ENCODE peak calls at places on chromosomes 16 and 17, in six cellular contexts. T is GM23248, N is neural progenitor cell, R is GM23338, L is PC-3, Y is MM.1S. O is an unnamed sample. For H3F3A, the result is how much of the 10 kb centered on the place peaks cover.

GRCh38 chr16:19215705-19216104 is 47.7 kb downstream of the SYT17 start:
- DNase-seq in T (no peak), N (no peak), R (no peak), L (no peak), Y (no peak), O (no peak)

GRCh38 chr16:47463771-47464624 is 2.9 kb downstream of the PHKB start:
- DNase-seq in T (no peak), N (peak), R (no peak), L (no peak), Y (no peak), O (no peak)

GRCh38 chr16:53546988-53547391 is 44.0 kb upstream of the AKTIP start:
- DNase-seq in T (no peak), N (peak), R (peak), L (peak), Y (no peak), O (no peak)

GRCh38 chr17:62366191-62366590 is 14.2 kb upstream of the EFCAB3 start:
- DNase-seq in T (no peak), N (no peak), R (no peak), L (no peak), Y (no peak), O (no peak)

GRCh38 chr16:3589991-3590701 is 12.9 kb upstream of the NLRC3 start:
- DNase-seq in T (no peak), N (no peak), R (no peak), L (no peak), Y (no peak), O (no peak)

GRCh38 chr17:10050597-10051101 is 145.6 kb upstream of the RCVRN start:
- DNase-seq in T (peak), N (no peak), R (no peak), L (no peak), Y (peak), O (no peak)

GRCh38 chr16:85491798-85492616 is 121.1 kb upstream of the GSE1 start:
- DNase-seq in T (peak), N (no peak), R (peak), L (peak), Y (no peak), O (peak)

GRCh38 chr17:15081008-15081407 is 184.1 kb downstream of the PMP22 start:
- DNase-seq in T (no peak), N (peak), R (peak), L (no peak), Y (no peak), O (no peak)

GRCh38 chr16:88309905-88310259 is 72.9 kb upstream of the ZNF469 start:
- DNase-seq in T (no peak), N (no peak), R (no peak), L (peak), Y (no peak), O (no peak)

GRCh38 chr16:30941600-30942420 is 7.1 kb upstream of the ORAI3 start:
- DNase-seq in T (peak), N (peak), R (peak), L (peak), Y (peak), O (peak)

GRCh38 chr16:72753883-72754282 is 294.0 kb downstream of the ZFHX3 start:
- DNase-seq in T (no peak), N (no peak), R (no peak), L (no peak), Y (no peak), O (no peak)

GRCh38 chr17:9798724-9799123 is 7.3 kb upstream of the DHRS7C start:
- DNase-seq in T (no peak), N (no peak), R (no peak), L (peak), Y (no peak), O (no peak)

GRCh38 chr16:2163211-2163881 is 7.8 kb downstream of the TRAF7 start:
- DNase-seq in T (no peak), N (no peak), R (no peak), L (peak), Y (no peak), O (peak)

GRCh38 chr17:35537569-35538209 is at the start of gene SLFN12L:
- DNase-seq in T (no peak), N (no peak), R (no peak), L (no peak), Y (peak), O (no peak)

GRCh38 chr16:84339766-84340165 is 28.6 kb upstream of the ATP2C2 start:
- DNase-seq in T (no peak), N (no peak), R (no peak), L (no peak), Y (no peak), O (no peak)

GRCh38 chr16:4200000-4200780 is 41.7 kb downstream of the SRL start:
- DNase-seq in T (peak), N (peak), R (peak), L (peak), Y (peak), O (peak)

GRCh38 chr16:67149276-67150057 is 1.3 kb downstream of the B3GNT9 start:
- DNase-seq in T (no peak), N (no peak), R (peak), L (no peak), Y (no peak), O (no peak)

GRCh38 chr16:4309833-4310266 is 6.0 kb upstream of the GLIS2 start:
- DNase-seq in T (peak), N (peak), R (peak), L (peak), Y (peak), O (peak)

GRCh38 chr17:17180741-17181525 is 25.2 kb downstream of the PLD6 start:
- DNase-seq in T (no peak), N (no peak), R (no peak), L (no peak), Y (no peak), O (no peak)

GRCh38 chr16:674968-675883 is at the start of gene RHBDL1:
- DNase-seq in T (peak), N (peak), R (peak), L (no peak), Y (no peak), O (no peak)

GRCh38 chr16:50152807-50153647 is at the start of gene TENT4B:
- DNase-seq in T (peak), N (peak), R (peak), L (peak), Y (peak), O (peak)

GRCh38 chr17:49360796-49361128 is 1.3 kb downstream of the ZNF652 start:
- DNase-seq in T (no peak), N (peak), R (no peak), L (no peak), Y (no peak), O (peak)
- H3K27ac ChIP-seq in T (peak), N (no peak), R (no peak), L (peak), Y (peak), O (peak)

GRCh38 chr17:33039874-33040273 is 48.2 kb downstream of the SPACA3 start:
- DNase-seq in T (peak), N (no peak), R (no peak), L (peak), Y (no peak), O (no peak)

GRCh38 chr17:33033176-33033575 is 41.5 kb downstream of the SPACA3 start:
- DNase-seq in T (no peak), N (no peak), R (no peak), L (no peak), Y (no peak), O (no peak)

GRCh38 chr17:33038740-33039139 is 47.1 kb downstream of the SPACA3 start:
- DNase-seq in T (peak), N (peak), R (peak), L (peak), Y (no peak), O (no peak)
- H3F3A ChIP-seq in T (under half), N (under half), R (under half), L (under half), Y (under half), O (under half)

GRCh38 chr17:74430385-74430705 is 1.5 kb upstream of the GPRC5C start:
- DNase-seq in T (no peak), N (no peak), R (no peak), L (no peak), Y (no peak), O (no peak)

GRCh38 chr17:74430706-74431567 is 951 bp upstream of the GPRC5C start:
- DNase-seq in T (peak), N (peak), R (peak), L (peak), Y (no peak), O (peak)

GRCh38 chr17:74432484-74433391 is 850 bp downstream of the GPRC5C start:
- DNase-seq in T (no peak), N (peak), R (peak), L (peak), Y (no peak), O (no peak)

GRCh38 chr17:74433421-74434121 is 1.7 kb downstream of the GPRC5C start:
- DNase-seq in T (no peak), N (peak), R (peak), L (peak), Y (no peak), O (no peak)

DNA sequence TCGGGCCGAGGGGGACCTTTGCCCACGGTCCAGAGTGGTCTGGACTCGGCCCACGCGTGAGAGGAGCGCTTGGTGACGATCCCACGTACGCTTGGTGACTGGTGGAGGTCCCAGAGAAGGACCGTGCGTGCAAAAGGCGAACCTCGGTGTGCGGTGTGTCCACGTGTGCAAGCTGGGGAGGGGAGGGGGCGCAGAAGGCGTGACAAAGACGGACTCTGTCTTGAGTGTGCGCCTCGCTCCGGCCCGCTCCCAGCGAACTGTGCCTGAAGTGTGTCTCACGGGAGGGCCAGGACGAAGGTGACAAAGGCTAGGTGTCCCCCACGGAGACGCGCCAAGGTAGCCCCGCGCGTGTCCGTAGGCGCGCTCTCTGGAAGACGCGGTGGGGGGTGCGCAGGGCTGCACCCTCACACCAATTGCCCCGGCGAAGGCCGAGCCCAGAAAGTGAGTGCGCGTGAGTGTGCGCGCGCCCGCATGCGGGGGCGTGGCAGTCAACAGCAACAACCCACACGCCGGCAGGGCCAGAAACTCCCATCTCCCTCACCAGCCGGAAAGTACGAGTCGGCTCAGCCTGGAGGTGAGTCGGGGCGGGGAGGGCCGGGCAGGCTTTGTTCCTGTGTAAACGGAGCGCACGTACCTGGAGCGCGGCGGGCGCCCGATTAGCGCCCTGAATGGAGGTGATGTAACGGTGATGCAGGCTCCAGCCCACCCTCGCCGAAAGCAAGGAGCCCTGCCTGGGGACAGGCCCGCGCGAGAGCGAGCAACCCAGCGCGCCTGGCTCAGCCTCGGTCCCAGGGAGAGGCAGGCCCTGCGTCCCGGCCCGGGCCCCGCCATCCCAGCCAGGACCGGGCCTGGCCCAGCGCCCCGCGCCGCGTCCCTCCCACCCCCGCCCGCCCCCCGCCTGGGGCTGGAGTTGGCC is at the start of gene GPRC5C:
- DNase-seq in T (peak), N (peak), R (peak), L (peak), Y (no peak), O (peak)
- TF ChIP-seq EZH2 in T (peak), N (peak), R (no peak), L (no peak), Y (no peak), O (no peak)

GRCh38 chr17:49021768-49022103 is 24.6 kb downstream of the IGF2BP1 start:
- DNase-seq in T (no peak), N (no peak), R (no peak), L (no peak), Y (no peak), O (no peak)

GRCh38 chr17:49021095-49021767 is 24.0 kb downstream of the IGF2BP1 start:
- DNase-seq in T (peak), N (no peak), R (peak), L (no peak), Y (no peak), O (no peak)

GRCh38 chr17:49024523-49024922 is 27.3 kb downstream of the IGF2BP1 start:
- DNase-seq in T (no peak), N (no peak), R (no peak), L (no peak), Y (no peak), O (no peak)

GRCh38 chr17:49020609-49021008 is 23.4 kb downstream of the IGF2BP1 start:
- DNase-seq in T (no peak), N (no peak), R (no peak), L (no peak), Y (no peak), O (no peak)

DNA sequence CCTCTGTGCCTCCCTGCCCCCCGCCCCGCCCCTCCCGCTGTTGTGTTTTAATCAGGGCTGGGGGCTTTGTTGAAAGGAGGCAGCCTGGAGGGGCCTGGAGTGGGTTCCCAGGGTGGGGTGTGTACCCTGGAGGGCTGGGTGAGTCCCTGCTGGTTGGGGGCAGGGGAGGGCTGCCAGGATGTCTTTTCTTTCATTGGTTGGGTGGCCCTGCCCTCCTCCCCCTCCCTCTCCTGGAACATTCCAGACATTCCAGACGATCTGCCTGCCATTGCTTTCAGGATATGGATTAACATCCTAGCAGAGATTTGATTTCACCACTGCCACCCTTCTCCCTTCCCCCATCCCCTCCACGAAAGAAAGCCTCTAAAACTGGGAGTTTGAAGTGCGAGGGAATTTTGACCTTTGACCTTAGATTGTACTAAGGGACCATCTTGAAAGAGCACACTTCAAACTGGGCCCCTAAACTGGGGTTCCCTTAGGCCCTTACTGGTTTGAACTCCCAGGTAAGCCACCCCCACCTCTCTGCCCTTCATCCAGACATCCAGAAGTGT is 25.3 kb downstream of the IGF2BP1 start:
- DNase-seq in T (no peak), N (peak), R (peak), L (peak), Y (no peak), O (no peak)
- H3K27ac ChIP-seq in T (peak), N (peak), R (peak), L (no peak), Y (no peak), O (peak)

GRCh38 chr17:64503821-64504768 is 2.0 kb downstream of the DDX5 start:
- DNase-seq in T (peak), N (no peak), R (no peak), L (no peak), Y (no peak), O (no peak)

GRCh38 chr17:64502021-64502420 is 4.1 kb downstream of the DDX5 start:
- DNase-seq in T (peak), N (no peak), R (no peak), L (no peak), Y (no peak), O (no peak)

GRCh38 chr17:64500923-64501765 is 4.3 kb upstream of the POLG2 start:
- DNase-seq in T (peak), N (no peak), R (no peak), L (no peak), Y (no peak), O (no peak)

GRCh38 chr17:64503341-64503740 is 2.7 kb downstream of the DDX5 start:
- DNase-seq in T (peak), N (no peak), R (no peak), L (no peak), Y (no peak), O (no peak)

DNA sequence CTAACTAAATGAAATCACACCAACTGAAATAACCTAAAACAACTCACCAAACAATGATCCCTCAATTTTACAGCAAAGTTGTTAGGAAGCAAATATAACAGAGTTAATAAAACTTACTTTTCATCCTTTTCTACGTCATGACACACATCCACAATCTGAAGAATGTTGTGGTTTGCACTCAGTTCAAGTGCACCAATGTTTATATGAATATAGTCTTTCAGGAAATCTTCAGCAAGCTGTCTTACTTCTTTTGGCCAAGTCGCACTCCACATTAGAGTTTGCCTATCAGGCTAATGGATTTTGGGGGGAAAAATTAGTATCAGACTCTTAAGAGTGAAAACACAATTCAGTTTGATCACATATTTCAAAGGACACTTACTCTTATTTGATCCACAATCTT is 3.3 kb downstream of the DDX5 start:
- DNase-seq in T (peak), N (no peak), R (no peak), L (no peak), Y (no peak), O (no peak)
- H3F3A ChIP-seq in T (half or more), N (half or more), R (half or more), L (half or more), Y (half or more), O (half or more)

DNA sequence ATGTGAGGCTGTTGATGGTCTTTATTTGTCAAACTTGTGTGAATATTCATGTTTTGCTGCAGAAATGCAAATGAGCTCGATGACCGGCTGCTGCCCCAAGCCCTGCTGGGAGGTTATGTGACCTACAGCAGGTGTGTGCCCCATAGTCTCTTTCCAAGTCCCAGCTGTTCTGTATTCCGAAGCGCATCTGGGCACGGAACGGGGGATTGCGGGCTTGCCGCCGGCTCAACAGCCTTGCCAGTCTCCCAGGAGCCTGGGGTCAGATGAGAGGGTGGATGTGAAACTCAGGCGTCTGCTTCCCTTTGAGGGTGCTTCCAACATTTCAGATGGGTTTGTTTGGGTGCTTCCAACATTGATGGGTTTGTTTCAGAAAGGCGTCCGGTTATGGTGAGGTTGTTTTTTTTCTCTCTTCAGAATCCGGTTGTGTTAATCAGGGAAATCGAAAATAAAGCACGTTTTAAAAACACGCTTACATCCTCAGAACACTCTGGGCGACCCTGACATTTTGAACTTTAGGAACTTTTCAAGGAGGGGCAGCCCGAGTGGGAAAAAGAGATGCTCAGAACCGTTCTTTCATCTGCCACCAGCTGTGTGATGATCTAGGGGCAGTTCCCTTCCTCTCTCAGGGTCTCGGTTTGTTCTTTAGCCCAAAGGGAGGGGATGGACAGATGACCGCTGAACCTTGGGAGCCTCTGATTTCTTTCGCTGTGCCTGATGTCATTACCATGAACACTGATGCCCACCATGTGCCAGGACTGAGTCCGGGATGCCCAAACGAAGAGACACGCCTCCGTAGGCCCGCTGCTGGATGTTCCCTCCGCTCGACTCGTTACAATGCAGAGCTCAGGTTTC is 47.8 kb upstream of the AMZ2 start:
- DNase-seq in T (no peak), N (peak), R (peak), L (no peak), Y (no peak), O (no peak)
- TF ChIP-seq EZH2 in T (peak), N (no peak), R (peak), L (no peak), Y (no peak), O (no peak)

DNA sequence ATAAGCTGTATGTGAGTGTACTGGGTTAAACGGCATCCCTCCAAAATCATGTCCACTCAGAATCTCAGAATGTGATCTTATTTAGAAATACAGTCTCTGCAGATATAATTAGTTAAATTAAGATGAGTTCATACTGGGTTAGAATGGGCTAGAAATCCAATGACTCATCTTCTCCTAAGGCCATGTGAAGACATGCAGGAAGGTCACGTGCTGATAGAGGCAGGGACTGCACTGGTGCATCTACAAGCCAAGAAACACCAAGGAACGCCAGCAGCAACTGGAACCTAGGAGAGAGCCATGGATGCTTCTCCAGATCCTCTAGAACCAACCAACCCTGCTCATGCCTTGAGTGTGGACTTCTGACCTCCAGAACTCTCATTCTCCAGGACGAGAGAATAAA is 241.0 kb downstream of the XYLT1 start:
- DNase-seq in T (peak), N (no peak), R (no peak), L (no peak), Y (no peak), O (no peak)
- H3K27ac ChIP-seq in T (no peak), N (no peak), R (no peak), L (no peak), Y (no peak), O (no peak)

GRCh38 chr17:1002412-1002753 is 5.5 kb downstream of the TIMM22 start:
- DNase-seq in T (peak), N (no peak), R (no peak), L (no peak), Y (no peak), O (no peak)
- H3F3A ChIP-seq in T (under half), N (under half), R (under half), L (under half), Y (under half), O (under half)

GRCh38 chr17:82805254-82805653 is 34.6 kb downstream of the ZNF750 start:
- DNase-seq in T (no peak), N (no peak), R (no peak), L (no peak), Y (no peak), O (no peak)

GRCh38 chr17:82803606-82804005 is 36.2 kb downstream of the ZNF750 start:
- DNase-seq in T (no peak), N (no peak), R (no peak), L (no peak), Y (no peak), O (no peak)

GRCh38 chr17:82803185-82803584 is 36.6 kb downstream of the ZNF750 start:
- DNase-seq in T (no peak), N (no peak), R (no peak), L (no peak), Y (no peak), O (no peak)

GRCh38 chr17:82805823-82806222 is 34.0 kb downstream of the ZNF750 start:
- DNase-seq in T (no peak), N (no peak), R (no peak), L (no peak), Y (no peak), O (no peak)

GRCh38 chr17:82804442-82805191 is 35.2 kb downstream of the ZNF750 start:
- DNase-seq in T (no peak), N (no peak), R (no peak), L (no peak), Y (no peak), O (no peak)
- TF ChIP-seq EZH2 in T (no peak), N (no peak), R (no peak), L (no peak), Y (no peak), O (no peak)

O was measured in PC-9.